ENCODE peak calls at places on chromosome 11, in nine cellular contexts. P is NCI-H1092, F is mucosa of gallbladder, Y is lower lobe of right lung, B is GDM1, X is fibroblast of lung, T is hypothalamus, A is fibroblast of mammary gland, K is A549. R is an unnamed sample.
A peak's percentile ranks its signal among the peaks of the same experiment; 100 is the strongest.

GRCh38 chr11:111310088-111310487 is 11.7 kb downstream of the POU2AF3 start:
- DNase-seq in T (no peak), B (no peak), K (no peak), F (no peak), X (no peak), P (peak; percentile 34), A (no peak), Y (no peak), R (no peak)

GRCh38 chr11:68408512-68408911 is 52.0 kb upstream of the PPP6R3 start:
- DNase-seq in F (no peak), K (no peak), Y (no peak), A (no peak), X (no peak), T (no peak), B (no peak), P (no peak), R (no peak)

GRCh38 chr11:8566613-8567210 is 27.3 kb downstream of the STK33 start:
- DNase-seq in Y (no peak), X (peak; percentile 73), F (no peak), T (no peak), B (no peak), P (peak; percentile 48), A (peak; percentile 61), K (peak; percentile 44), R (no peak)

GRCh38 chr11:117620131-117620530 is 176.9 kb downstream of the DSCAML1 start:
- DNase-seq in K (no peak), A (no peak), F (no peak), Y (no peak), T (no peak), P (no peak), B (no peak), X (no peak), R (no peak)

GRCh38 chr11:74015919-74016684 is 7.2 kb upstream of the UCP3 start:
- DNase-seq in T (no peak), Y (no peak), F (no peak), P (no peak), B (no peak), A (no peak), X (no peak), K (no peak), R (no peak)

GRCh38 chr11:57791321-57792059 is 29.9 kb downstream of the CTNND1 start:
- DNase-seq in F (no peak), A (no peak), Y (no peak), P (no peak), B (no peak), T (no peak), X (no peak), K (no peak), R (no peak)

GRCh38 chr11:73275381-73275750 is 3.2 kb downstream of the P2RY6 start:
- DNase-seq in F (no peak), K (no peak), A (no peak), X (no peak), T (no peak), B (no peak), P (no peak), Y (no peak), R (no peak)

GRCh38 chr11:110094298-110095073 is 1.3 kb downstream of the ZC3H12C start:
- DNase-seq in P (no peak), X (no peak), A (no peak), K (no peak), B (no peak), Y (no peak), T (no peak), F (no peak), R (no peak)

GRCh38 chr11:130980463-130980862 is 64.2 kb upstream of the SNX19 start:
- DNase-seq in B (no peak), F (no peak), T (no peak), P (no peak), Y (no peak), X (no peak), K (no peak), A (no peak), R (no peak)

GRCh38 chr11:65262775-65263174 is 1.0 kb downstream of the POLA2 start:
- DNase-seq in B (no peak), Y (no peak), A (no peak), X (no peak), F (no peak), P (no peak), T (no peak), K (no peak), R (no peak)

GRCh38 chr11:75292943-75293342 is 52.4 kb downstream of the TPBGL start:
- DNase-seq in F (no peak), B (no peak), P (no peak), A (no peak), K (no peak), X (no peak), Y (no peak), T (no peak), R (no peak)

GRCh38 chr11:21476588-21476987 is 716.3 kb upstream of the ANO5 start:
- DNase-seq in B (no peak), A (no peak), F (no peak), K (no peak), X (no peak), P (no peak), T (no peak), Y (no peak), R (no peak)

GRCh38 chr11:47278058-47278457 is 8.1 kb downstream of the MADD start:
- DNase-seq in P (no peak), F (no peak), A (no peak), K (no peak), B (no peak), T (no peak), Y (no peak), X (no peak), R (no peak)

GRCh38 chr11:31844351-31844750 is 33.2 kb upstream of the PAX6 start:
- DNase-seq in Y (no peak), P (no peak), B (no peak), K (no peak), X (no peak), T (no peak), A (peak; percentile 17), F (no peak), R (no peak)

GRCh38 chr11:5210376-5210885 is 9.9 kb upstream of the OR51V1 start:
- DNase-seq in Y (no peak), A (no peak), K (no peak), B (no peak), P (no peak), T (no peak), X (no peak), F (no peak), R (no peak)

GRCh38 chr11:60872124-60872951 is 5.0 kb downstream of the ZP1 start:
- DNase-seq in Y (peak; percentile 35), B (no peak), A (peak; percentile 96), F (no peak), P (no peak), K (peak; percentile 17), T (no peak), X (peak; percentile 89), R (no peak)

GRCh38 chr11:65419773-65420481 is 2.7 kb upstream of the NEAT1 start:
- DNase-seq in F (peak; percentile 93), Y (peak; percentile 95), A (peak; percentile 96), B (peak; percentile 60), T (peak; percentile 68), K (peak; percentile 94), X (peak; percentile 97), P (no peak), R (no peak)

R was measured in central memory CD8-positive, alpha-beta T cell.